ENCODE peak calls at places on chromosomes 5 and 9, in eight cellular contexts. B, R, C, S, A, N, U and H are unnamed samples.

GRCh38 chr5:80220268-80220897 is 35.5 kb downstream of the SERINC5 start:
- DNase-seq in S (no peak), C (no peak), R (no peak), U (no peak), A (no peak), B (no peak), N (peak; percentile 78), H (no peak)

GRCh38 chr9:34331191-34331590 is 1.8 kb downstream of the NUDT2 start:
- DNase-seq in S (no peak), U (no peak), R (no peak), A (no peak), N (no peak), C (no peak), B (no peak), H (no peak)

GRCh38 chr9:109974143-109974917 is 194.3 kb downstream of the PALM2AKAP2 start:
- DNase-seq in B (no peak), U (no peak), N (no peak), A (no peak), R (no peak), S (no peak), C (no peak), H (no peak)

GRCh38 chr9:120348951-120349429 is 231.0 kb downstream of the CDK5RAP2 start:
- DNase-seq in U (no peak), A (peak; percentile 47), C (no peak), S (no peak), N (peak; percentile 60), R (peak; percentile 57), B (peak; percentile 79), H (no peak)

GRCh38 chr5:9069650-9070049 is 476.2 kb downstream of the SEMA5A start:
- DNase-seq in A (no peak), N (no peak), C (no peak), U (no peak), R (peak; percentile 19), S (no peak), B (no peak), H (no peak)

GRCh38 chr5:142334548-142334947 is 9.7 kb upstream of the SPRY4 start:
- DNase-seq in R (no peak), A (no peak), U (no peak), B (no peak), N (no peak), S (no peak), C (no peak), H (no peak)

GRCh38 chr5:119395080-119395836 is 39.4 kb downstream of the TNFAIP8 start:
- DNase-seq in R (no peak), S (no peak), U (no peak), C (no peak), A (peak; percentile 37), B (no peak), N (no peak), H (no peak)

GRCh38 chr5:41519801-41520200 is 9.4 kb upstream of the PLCXD3 start:
- DNase-seq in S (no peak), U (no peak), A (no peak), B (no peak), C (no peak), R (peak; percentile 26), N (no peak), H (no peak)

GRCh38 chr5:139985733-139986132 is 57.4 kb downstream of the NRG2 start:
- DNase-seq in N (no peak), R (peak; percentile 88), A (peak; percentile 74), U (no peak), C (no peak), S (no peak), B (peak; percentile 99), H (no peak)

GRCh38 chr9:136886610-136887597 is 588 bp downstream of the TRAF2 start:
- DNase-seq in U (no peak), S (no peak), N (peak; percentile 3), C (no peak), B (peak; percentile 57), A (no peak), R (peak; percentile 12), H (no peak)

GRCh38 chr9:121684381-121685145 is 33.1 kb downstream of the DAB2IP start:
- DNase-seq in S (no peak), N (peak; percentile 22), U (no peak), B (no peak), C (no peak), A (peak; percentile 29), R (no peak), H (no peak)

GRCh38 chr5:113140837-113141661 is 164.5 kb downstream of the DCP2 start:
- DNase-seq in R (peak; percentile 89), S (no peak), C (peak; percentile 68), A (peak; percentile 89), B (peak; percentile 62), N (no peak), U (no peak), H (peak; percentile 26)

GRCh38 chr5:119321569-119322311 is 34.1 kb upstream of the TNFAIP8 start:
- DNase-seq in U (no peak), R (no peak), A (no peak), N (no peak), C (no peak), B (no peak), S (no peak), H (no peak)

GRCh38 chr5:52963636-52964035 is 25.5 kb upstream of the ITGA2 start:
- DNase-seq in U (no peak), A (no peak), S (no peak), R (no peak), N (no peak), C (no peak), B (no peak), H (no peak)

GRCh38 chr9:16545639-16546038 is 324.8 kb downstream of the BNC2 start:
- DNase-seq in S (no peak), N (peak; percentile 61), B (no peak), U (no peak), A (no peak), C (no peak), R (no peak), H (no peak)

GRCh38 chr9:115997923-115998322 is 155.7 kb upstream of the PAPPA start:
- DNase-seq in B (no peak), U (no peak), A (peak; percentile 90), N (no peak), C (no peak), R (peak; percentile 71), S (no peak), H (no peak)

GRCh38 chr9:128389395-128390149 is 18.4 kb downstream of the URM1 start:
- DNase-seq in R (no peak), U (no peak), A (no peak), B (no peak), N (no peak), C (no peak), S (no peak), H (no peak)

GRCh38 chr5:93581738-93582414 is 857 bp upstream of the NR2F1-AS1 start:
- DNase-seq in B (no peak), U (no peak), N (peak; percentile 24), S (no peak), R (peak; percentile 81), C (no peak), A (peak; percentile 78), H (no peak)

GRCh38 chr5:36276864-36277263 is 24.8 kb downstream of the RANBP3L start:
- DNase-seq in N (no peak), A (peak; percentile 35), S (no peak), C (no peak), U (no peak), B (no peak), R (no peak), H (no peak)

GRCh38 chr9:2267171-2267740 is 252.1 kb downstream of the SMARCA2 start:
- DNase-seq in B (no peak), A (peak; percentile 53), C (no peak), R (no peak), N (no peak), U (no peak), S (no peak), H (no peak)

GRCh38 chr5:175823731-175824525 is 47.5 kb upstream of the CPLX2 start:
- DNase-seq in N (peak; percentile 60), B (no peak), U (no peak), S (no peak), A (no peak), R (no peak), C (no peak), H (no peak)

GRCh38 chr5:73946926-73947455 is 321.0 kb downstream of the ARHGEF28 start:
- DNase-seq in N (no peak), R (no peak), C (no peak), S (no peak), A (no peak), B (no peak), U (no peak), H (no peak)

GRCh38 chr5:8366296-8366695 is 497.3 kb downstream of the MTRR start:
- DNase-seq in R (no peak), N (no peak), B (no peak), C (no peak), A (no peak), U (no peak), S (no peak), H (no peak)

GRCh38 chr5:140545606-140546005 is 1.9 kb upstream of the EIF4EBP3 start:
- DNase-seq in S (no peak), U (no peak), C (no peak), N (no peak), B (no peak), A (no peak), R (no peak), H (no peak)

GRCh38 chr9:79165006-79165405 is 406.8 kb upstream of the TLE4 start:
- DNase-seq in C (no peak), A (peak; percentile 34), R (peak; percentile 88), B (peak; percentile 65), U (no peak), S (no peak), N (no peak), H (no peak)

GRCh38 chr9:124030969-124031451 is 19.4 kb downstream of the LHX2 start:
- DNase-seq in S (no peak), U (no peak), C (no peak), N (no peak), B (no peak), R (no peak), A (peak; percentile 82), H (no peak)

GRCh38 chr5:154723740-154724505 is 31.3 kb upstream of the LARP1 start:
- DNase-seq in R (peak; percentile 22), S (no peak), N (no peak), B (no peak), C (no peak), U (no peak), A (peak; percentile 39), H (no peak)